ENCODE peak calls at places on chromosomes 6 and 20, in five cellular contexts. F is astrocyte, E is pancreas, D is fibroblast of lung, A is fibroblast of villous mesenchyme. J is an unnamed sample.

GRCh38 chr6:150883521-150883920 is 18.0 kb downstream of the MTHFD1L start:
- DNase-seq in F (no peak), E (no peak), D (no peak), A (no peak), J (no peak)

GRCh38 chr20:53330744-53331143 is 262.9 kb downstream of the ZNF217 start:
- DNase-seq in F (peak), E (no peak), D (peak), A (peak), J (peak)

GRCh38 chr6:106069478-106069877 is 16.7 kb upstream of the PRDM1 start:
- DNase-seq in F (peak), E (no peak), D (peak), A (peak), J (peak)

GRCh38 chr6:39803872-39804271 is 11.7 kb downstream of the DAAM2 start:
- DNase-seq in F (no peak), E (no peak), D (no peak), A (no peak), J (no peak)

GRCh38 chr20:30816182-30816645 is 441.2 kb upstream of the DEFB115 start:
- DNase-seq in F (no peak), E (peak), D (no peak), A (no peak), J (peak)

GRCh38 chr6:149636116-149636515 is 12.4 kb downstream of the KATNA1 start:
- DNase-seq in F (no peak), E (no peak), D (peak), A (peak), J (peak)

GRCh38 chr20:21528870-21529269 is 15.0 kb upstream of the NKX2-2 start:
- DNase-seq in F (no peak), E (no peak), D (no peak), A (no peak), J (no peak)

GRCh38 chr6:116446399-116446798 is 14.8 kb upstream of the CALHM6 start:
- DNase-seq in F (peak), E (no peak), D (peak), A (peak), J (peak)

GRCh38 chr6:31777667-31778050 is 531 bp upstream of the VWA7 start:
- DNase-seq in F (no peak), E (no peak), D (no peak), A (no peak), J (no peak)

GRCh38 chr6:14824835-14825223 is 421.0 kb upstream of the JARID2 start:
- DNase-seq in F (no peak), E (no peak), D (no peak), A (no peak), J (no peak)

GRCh38 chr6:83985715-83986114 is 47.9 kb upstream of the MRAP2 start:
- DNase-seq in F (no peak), E (no peak), D (no peak), A (no peak), J (no peak)

GRCh38 chr6:83978997-83979396 is 54.6 kb upstream of the MRAP2 start:
- DNase-seq in F (no peak), E (no peak), D (no peak), A (no peak), J (no peak)

GRCh38 chr6:83985308-83985713 is 48.3 kb upstream of the MRAP2 start:
- DNase-seq in F (no peak), E (no peak), D (no peak), A (peak), J (no peak)

DNA sequence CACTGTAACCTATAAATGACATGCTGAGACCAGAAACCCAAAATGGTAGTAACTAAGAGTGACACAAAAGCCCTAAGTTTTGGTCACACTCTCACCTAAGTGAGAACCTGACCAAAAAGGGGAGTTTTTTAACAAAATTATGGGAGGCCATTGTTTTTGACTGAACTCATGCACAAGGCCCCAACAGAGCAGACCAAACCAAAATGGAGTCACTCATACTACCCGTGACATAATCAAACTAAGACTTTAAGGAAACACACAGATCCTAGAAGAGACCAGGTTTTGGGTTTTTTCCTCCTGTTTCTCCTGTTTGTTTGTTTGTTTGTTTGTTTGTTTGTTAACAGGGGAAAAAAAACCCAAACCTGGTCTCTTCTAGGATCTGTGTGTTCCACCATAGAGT is 49.2 kb upstream of the MRAP2 start:
- DNase-seq in F (no peak), E (no peak), D (no peak), A (no peak), J (no peak)
- H3K4me3 ChIP-seq in F (no peak), E (no peak), D (no peak), A (no peak), J (no peak)

GRCh38 chr6:169119669-169120068 is 134.0 kb downstream of the THBS2 start:
- DNase-seq in F (no peak), E (no peak), D (no peak), A (no peak), J (no peak)

GRCh38 chr6:169118346-169118830 is 135.3 kb downstream of the THBS2 start:
- DNase-seq in F (no peak), E (no peak), D (no peak), A (no peak), J (no peak)

GRCh38 chr6:169117663-169118062 is 136.0 kb downstream of the THBS2 start:
- DNase-seq in F (no peak), E (no peak), D (no peak), A (no peak), J (no peak)

GRCh38 chr6:169115632-169116031 is 138.0 kb downstream of the THBS2 start:
- DNase-seq in F (no peak), E (no peak), D (no peak), A (peak), J (peak)

DNA sequence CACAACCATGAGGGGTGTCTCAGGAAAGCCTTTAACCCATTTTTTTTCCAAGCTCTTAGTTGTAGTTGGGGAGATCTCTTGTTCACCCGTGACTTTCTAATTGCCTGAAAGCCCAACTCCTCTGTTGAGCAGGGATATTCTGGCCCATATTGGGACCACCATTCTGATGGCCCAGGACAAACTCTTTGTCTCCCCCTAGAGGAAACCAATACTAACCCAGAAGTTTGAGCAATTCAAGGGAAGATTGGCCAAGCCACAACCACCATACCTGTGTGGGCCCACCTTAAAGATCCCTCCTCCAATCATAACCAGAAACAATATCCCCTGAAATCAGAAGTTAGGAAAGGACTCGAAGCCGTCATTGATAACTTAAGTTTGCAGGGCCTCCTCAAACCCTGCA is 132.6 kb downstream of the THBS2 start:
- DNase-seq in F (no peak), E (no peak), D (no peak), A (no peak), J (no peak)
- TF ChIP-seq CTCF in F (no peak), E (no peak), D (no peak), A (peak), J (no peak)

DNA sequence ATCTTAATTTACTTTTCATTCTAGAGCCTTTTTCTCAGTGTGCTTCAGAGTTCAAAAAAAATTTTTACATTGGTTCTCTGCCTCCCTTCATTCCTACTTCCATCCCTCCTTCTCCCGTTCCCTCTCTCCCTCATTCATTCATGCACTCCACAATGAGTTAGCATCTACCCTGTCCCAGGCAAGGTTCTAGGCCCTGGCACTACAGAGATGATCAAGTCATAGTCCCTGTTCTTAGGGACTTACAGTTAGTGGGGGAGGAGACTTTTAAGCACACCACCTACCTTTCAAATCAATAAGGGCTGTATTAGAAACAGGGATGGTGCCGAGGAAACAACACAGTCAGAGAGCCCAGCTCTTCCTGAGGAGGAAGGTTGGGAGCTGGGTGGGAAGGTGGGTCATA is 40.3 kb downstream of the MAP3K5 start:
- DNase-seq in F (no peak), E (no peak), D (no peak), A (no peak), J (no peak)
- H3K4me3 ChIP-seq in F (no peak), E (no peak), D (no peak), A (no peak), J (no peak)

GRCh38 chr6:102223942-102224341 is 830.4 kb downstream of the GRIK2 start:
- DNase-seq in F (no peak), E (no peak), D (no peak), A (no peak), J (no peak)
- TF ChIP-seq CTCF in F (no peak), E (no peak), D (no peak), A (no peak), J (no peak)

GRCh38 chr6:38573800-38574395 is 65.8 kb downstream of the BTBD9 start:
- DNase-seq in F (peak), E (no peak), D (peak), A (peak), J (no peak)
- H3K4me3 ChIP-seq in F (no peak), E (no peak), D (no peak), A (no peak), J (no peak)

GRCh38 chr6:35624341-35625070 is 64.2 kb downstream of the FKBP5 start:
- DNase-seq in F (no peak), E (no peak), D (no peak), A (peak), J (peak)
- TF ChIP-seq CTCF in F (no peak), E (no peak), D (peak), A (peak), J (peak)

GRCh38 chr20:51797357-51798025 is 4.8 kb downstream of the SALL4 start:
- DNase-seq in F (peak), E (no peak), D (peak), A (peak), J (no peak)

GRCh38 chr20:51800132-51800721 is 2.1 kb downstream of the SALL4 start:
- DNase-seq in F (no peak), E (peak), D (peak), A (peak), J (peak)

GRCh38 chr20:51800769-51801219 is 1.5 kb downstream of the SALL4 start:
- DNase-seq in F (no peak), E (peak), D (peak), A (peak), J (no peak)

GRCh38 chr20:51801220-51801991 is 915 bp downstream of the SALL4 start:
- DNase-seq in F (no peak), E (peak), D (no peak), A (no peak), J (no peak)

GRCh38 chr20:51799586-51799985 is 2.7 kb downstream of the SALL4 start:
- DNase-seq in F (no peak), E (no peak), D (no peak), A (no peak), J (no peak)
- H3K4me3 ChIP-seq in F (no peak), E (no peak), D (no peak), A (no peak), J (no peak)

DNA sequence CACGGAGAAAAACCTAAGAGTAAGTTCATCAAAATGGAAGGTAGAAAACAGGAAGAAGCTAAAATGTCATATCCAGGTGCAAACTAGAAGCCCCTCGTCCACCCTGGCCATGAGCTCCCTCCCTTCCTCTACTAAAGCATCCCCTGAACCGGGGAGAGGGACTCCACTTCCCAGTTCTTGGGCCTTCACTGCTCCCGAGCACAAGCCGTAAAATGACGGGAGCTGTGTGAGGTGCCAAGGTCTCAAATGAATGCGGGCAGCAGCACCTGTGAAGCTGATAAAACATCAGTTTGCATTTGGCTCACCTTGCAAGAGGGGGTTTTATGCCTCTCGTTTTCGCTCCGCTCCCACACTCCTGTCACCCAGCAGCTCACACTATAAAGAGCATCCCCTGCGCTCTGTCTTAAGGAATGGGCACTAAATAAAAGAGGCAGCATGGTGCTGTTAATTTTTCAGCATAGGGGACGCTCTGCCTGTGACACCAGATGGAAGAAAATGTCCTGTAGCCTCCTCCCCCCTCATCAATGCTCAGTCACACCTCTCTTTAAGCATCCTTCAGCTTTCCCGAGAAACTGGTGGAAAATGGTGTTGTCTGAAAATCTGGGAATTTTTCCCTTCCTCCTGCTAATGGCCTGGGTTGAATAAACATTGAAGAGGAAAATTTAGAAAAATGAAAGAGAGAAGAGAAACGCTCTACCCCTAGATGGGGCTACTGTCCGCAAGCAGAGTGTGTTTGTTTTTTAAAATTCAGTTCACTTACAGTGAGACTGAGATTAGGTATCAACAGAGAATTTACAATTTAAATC is 563.0 kb upstream of the AGPAT4 start:
- DNase-seq in F (peak), E (no peak), D (peak), A (peak), J (no peak)
- TF ChIP-seq CTCF in F (peak), E (peak), D (no peak), A (peak), J (peak)

J was measured in AG10803.